ENCODE peak calls at places on chromosomes 2 and 18, in seven cellular contexts. J is Calu3, X is nephron progenitor cell, S is fibroblast of mammary gland, B is kidney epithelial cell, E is AG04450, O is breast epithelium. V is an unnamed sample.

GRCh38 chr2:9069496-9069991 is 66.1 kb upstream of the MBOAT2 start:
- DNase-seq in E (no peak), O (no peak), J (no peak), X (no peak), S (no peak), B (no peak), V (no peak)

GRCh38 chr2:237480988-237481387 is 6.1 kb upstream of the MLPH start:
- DNase-seq in O (no peak), B (no peak), S (no peak), E (no peak), X (no peak), J (no peak), V (no peak)

GRCh38 chr2:134177351-134177931 is 76.4 kb upstream of the MGAT5 start:
- DNase-seq in O (no peak), J (no peak), E (no peak), B (peak; percentile 63), S (peak; percentile 53), X (no peak), V (no peak)

GRCh38 chr2:27178469-27178868 is 29.7 kb downstream of the TCF23 start:
- DNase-seq in O (no peak), J (no peak), E (no peak), X (no peak), S (no peak), B (no peak), V (no peak)

GRCh38 chr18:35239314-35239713 is 1.5 kb upstream of the ZNF397 start:
- DNase-seq in E (no peak), X (no peak), O (no peak), J (no peak), S (peak; percentile 19), B (no peak), V (no peak)

GRCh38 chr2:105919826-105920225 is 175.1 kb downstream of the NCK2 start:
- DNase-seq in O (no peak), E (peak; percentile 6), B (peak; percentile 1), S (peak; percentile 60), X (peak; percentile 9), J (peak; percentile 73), V (peak; percentile 30)

GRCh38 chr18:830315-830901 is 18.4 kb upstream of the YES1 start:
- DNase-seq in J (no peak), E (no peak), S (peak; percentile 86), X (no peak), O (no peak), B (no peak), V (peak; percentile 75)

GRCh38 chr18:31983976-31984375 is 34.6 kb upstream of the RNF125 start:
- DNase-seq in J (no peak), E (no peak), O (no peak), B (no peak), X (no peak), S (no peak), V (no peak)

GRCh38 chr2:223084873-223085272 is 32.9 kb downstream of the KCNE4 start:
- DNase-seq in S (peak; percentile 33), B (no peak), O (no peak), J (no peak), X (no peak), E (no peak), V (no peak)

GRCh38 chr2:328761-329160 is 40.9 kb upstream of the ALKAL2 start:
- DNase-seq in O (no peak), E (no peak), S (no peak), X (no peak), J (no peak), B (no peak), V (no peak)

GRCh38 chr2:61966087-61966727 is 60.7 kb downstream of the COMMD1 start:
- DNase-seq in O (no peak), B (no peak), S (no peak), X (no peak), J (no peak), E (no peak), V (no peak)
- TF ChIP-seq CTCF in O (no peak), B (no peak), S (no peak), X (no peak), J (no peak), E (no peak), V (no peak)

GRCh38 chr2:241062342-241063092 is 39.6 kb downstream of the MTERF4 start:
- DNase-seq in O (no peak), J (no peak), B (no peak), X (no peak), E (no peak), S (no peak), V (no peak)

GRCh38 chr2:241064008-241064801 is 37.9 kb downstream of the MTERF4 start:
- DNase-seq in S (no peak), E (no peak), O (no peak), J (peak; percentile 79), B (no peak), X (no peak), V (no peak)

GRCh38 chr2:241063093-241063551 is 39.0 kb downstream of the MTERF4 start:
- DNase-seq in E (no peak), O (no peak), S (no peak), X (no peak), J (no peak), B (no peak), V (no peak)

GRCh38 chr2:241064802-241065354 is 37.2 kb downstream of the MTERF4 start:
- DNase-seq in B (no peak), S (no peak), E (no peak), O (no peak), J (no peak), X (no peak), V (no peak)

GRCh38 chr2:241063587-241063986 is 38.5 kb downstream of the MTERF4 start:
- DNase-seq in O (no peak), S (no peak), E (no peak), B (no peak), X (no peak), J (peak; percentile 23), V (peak; percentile 28)
- TF ChIP-seq CTCF in O (no peak), S (no peak), E (no peak), B (peak; percentile 22), X (no peak), J (no peak), V (no peak)

GRCh38 chr2:37851428-37851827 is 73.7 kb upstream of the RMDN2 start:
- DNase-seq in E (no peak), B (no peak), J (no peak), O (no peak), X (no peak), S (no peak), V (no peak)
- TF ChIP-seq CTCF in E (no peak), B (no peak), J (no peak), O (no peak), X (no peak), S (no peak), V (no peak)

DNA sequence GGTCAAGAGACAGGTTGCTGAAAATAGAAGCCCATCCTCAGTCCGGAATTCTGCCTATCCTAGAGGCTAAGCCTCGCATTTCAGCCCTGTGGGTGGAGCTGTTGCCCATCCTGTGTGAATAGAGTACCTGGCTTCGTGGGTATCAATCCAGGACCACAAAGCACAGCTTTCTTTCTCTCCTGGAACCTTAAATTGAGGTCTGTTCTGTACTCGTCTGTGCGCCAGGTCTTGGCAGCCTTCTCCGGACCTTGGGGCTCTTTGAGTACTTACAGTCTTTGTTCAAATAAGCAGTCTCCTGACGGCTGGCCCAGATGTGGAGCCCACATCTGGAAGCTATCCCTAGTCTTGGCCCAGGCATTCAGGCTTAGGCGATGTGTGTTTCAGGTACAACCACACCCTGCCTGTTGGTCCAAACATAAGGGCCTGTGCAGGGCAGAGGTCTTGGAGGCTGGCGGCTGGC is 294.3 kb downstream of the BCL2 start:
- DNase-seq in X (peak; percentile 56), J (no peak), B (no peak), O (peak; percentile 61), E (no peak), S (peak; percentile 10), V (no peak)
- TF ChIP-seq CTCF in X (peak; percentile 54), J (no peak), B (peak; percentile 36), O (peak; percentile 54), E (no peak), S (peak; percentile 31), V (peak; percentile 12)

V was measured in foreskin fibroblast.